ENCODE peak calls at places on chromosomes 12 and 14, in nine cellular contexts. One of them, this sample, is unnamed. For H3K36me3, the result is how much of the 10 kb centered on the place peaks cover.

GRCh38 chr12:32252199-32253073 is 145.8 kb downstream of the BICD1 start:
- DNase-seq in PC-3: no peak
- DNase-seq in pancreas: no peak
- DNase-seq in thoracic aorta: no peak
- DNase-seq in bronchial epithelial cell: no peak
- DNase-seq in cardiac muscle cell: no peak
- DNase-seq in ovary: no peak
- DNase-seq in HepG2: no peak
- DNase-seq in tibial artery: no peak
- DNase-seq in this sample: no peak

GRCh38 chr12:2613674-2614073 is 181.1 kb upstream of the FKBP4 start:
- DNase-seq in PC-3: peak
- DNase-seq in pancreas: no peak
- DNase-seq in thoracic aorta: peak
- DNase-seq in bronchial epithelial cell: peak
- DNase-seq in cardiac muscle cell: no peak
- DNase-seq in ovary: no peak
- DNase-seq in HepG2: no peak
- DNase-seq in tibial artery: peak
- DNase-seq in this sample: no peak

GRCh38 chr14:52871606-52872005 is 79.2 kb downstream of the FERMT2 start:
- DNase-seq in PC-3: peak
- DNase-seq in pancreas: no peak
- DNase-seq in thoracic aorta: no peak
- DNase-seq in bronchial epithelial cell: peak
- DNase-seq in cardiac muscle cell: no peak
- DNase-seq in ovary: no peak
- DNase-seq in HepG2: no peak
- DNase-seq in tibial artery: no peak
- DNase-seq in this sample: no peak

GRCh38 chr12:96242597-96242996 is 48.4 kb downstream of the ELK3 start:
- DNase-seq in PC-3: no peak
- DNase-seq in pancreas: no peak
- DNase-seq in thoracic aorta: no peak
- DNase-seq in bronchial epithelial cell: no peak
- DNase-seq in cardiac muscle cell: no peak
- DNase-seq in ovary: no peak
- DNase-seq in HepG2: no peak
- DNase-seq in tibial artery: no peak
- DNase-seq in this sample: no peak

GRCh38 chr14:102086346-102086971 is 385 bp downstream of the HSP90AA1 start:
- DNase-seq in PC-3: peak
- DNase-seq in pancreas: no peak
- DNase-seq in thoracic aorta: no peak
- DNase-seq in bronchial epithelial cell: peak
- DNase-seq in cardiac muscle cell: peak
- DNase-seq in ovary: peak
- DNase-seq in HepG2: no peak
- DNase-seq in tibial artery: peak
- DNase-seq in this sample: peak

GRCh38 chr14:93939304-93940229 is 12.4 kb downstream of the FAM181A start:
- DNase-seq in PC-3: peak
- DNase-seq in pancreas: peak
- DNase-seq in thoracic aorta: peak
- DNase-seq in bronchial epithelial cell: peak
- DNase-seq in cardiac muscle cell: peak
- DNase-seq in ovary: peak
- DNase-seq in HepG2: no peak
- DNase-seq in tibial artery: peak
- DNase-seq in this sample: peak

GRCh38 chr12:53231859-53232640 is at the start of gene RARG:
- DNase-seq in PC-3: peak
- DNase-seq in pancreas: no peak
- DNase-seq in thoracic aorta: peak
- DNase-seq in bronchial epithelial cell: peak
- DNase-seq in cardiac muscle cell: no peak
- DNase-seq in ovary: peak
- DNase-seq in HepG2: no peak
- DNase-seq in tibial artery: peak
- DNase-seq in this sample: peak

GRCh38 chr12:24901975-24902461 is 46.9 kb downstream of the BCAT1 start:
- DNase-seq in PC-3: no peak
- DNase-seq in pancreas: no peak
- DNase-seq in thoracic aorta: no peak
- DNase-seq in bronchial epithelial cell: no peak
- DNase-seq in cardiac muscle cell: peak
- DNase-seq in ovary: no peak
- DNase-seq in HepG2: no peak
- DNase-seq in tibial artery: no peak
- DNase-seq in this sample: no peak

GRCh38 chr12:99598785-99599184 is 48.8 kb upstream of the GARIN6 start:
- DNase-seq in PC-3: no peak
- DNase-seq in pancreas: no peak
- DNase-seq in thoracic aorta: no peak
- DNase-seq in bronchial epithelial cell: no peak
- DNase-seq in cardiac muscle cell: no peak
- DNase-seq in ovary: no peak
- DNase-seq in HepG2: no peak
- DNase-seq in tibial artery: no peak
- DNase-seq in this sample: no peak

GRCh38 chr14:76080009-76080408 is 71.7 kb upstream of the GPATCH2L start:
- DNase-seq in PC-3: no peak
- DNase-seq in pancreas: no peak
- DNase-seq in thoracic aorta: no peak
- DNase-seq in bronchial epithelial cell: no peak
- DNase-seq in cardiac muscle cell: no peak
- DNase-seq in ovary: no peak
- DNase-seq in HepG2: no peak
- DNase-seq in tibial artery: no peak
- DNase-seq in this sample: no peak

GRCh38 chr12:113577464-113578121 is 105.9 kb upstream of the LHX5 start:
- DNase-seq in PC-3: no peak
- DNase-seq in pancreas: no peak
- DNase-seq in thoracic aorta: no peak
- DNase-seq in bronchial epithelial cell: no peak
- DNase-seq in cardiac muscle cell: no peak
- DNase-seq in ovary: no peak
- DNase-seq in HepG2: no peak
- DNase-seq in tibial artery: no peak
- DNase-seq in this sample: no peak

GRCh38 chr14:35285991-35286564 is 6.1 kb upstream of the PSMA6 start:
- DNase-seq in PC-3: no peak
- DNase-seq in pancreas: no peak
- DNase-seq in thoracic aorta: no peak
- DNase-seq in bronchial epithelial cell: no peak
- DNase-seq in cardiac muscle cell: no peak
- DNase-seq in ovary: no peak
- DNase-seq in HepG2: no peak
- DNase-seq in tibial artery: no peak
- DNase-seq in this sample: no peak
- H3K4me3 ChIP-seq in PC-3: no peak
- H3K4me3 ChIP-seq in pancreas: no peak
- H3K4me3 ChIP-seq in thoracic aorta: no peak
- H3K4me3 ChIP-seq in bronchial epithelial cell: no peak
- H3K4me3 ChIP-seq in cardiac muscle cell: no peak
- H3K4me3 ChIP-seq in ovary: no peak
- H3K4me3 ChIP-seq in HepG2: no peak
- H3K4me3 ChIP-seq in tibial artery: no peak
- H3K4me3 ChIP-seq in this sample: no peak

GRCh38 chr12:51890511-51891171 is 2.7 kb downstream of the ANKRD33 start:
- DNase-seq in PC-3: no peak
- DNase-seq in pancreas: peak
- DNase-seq in thoracic aorta: no peak
- DNase-seq in bronchial epithelial cell: no peak
- DNase-seq in cardiac muscle cell: no peak
- DNase-seq in ovary: no peak
- DNase-seq in HepG2: no peak
- DNase-seq in tibial artery: no peak
- DNase-seq in this sample: peak
- TF ChIP-seq CTCF in PC-3: no peak
- TF ChIP-seq CTCF in pancreas: no peak
- TF ChIP-seq CTCF in thoracic aorta: no peak
- TF ChIP-seq CTCF in bronchial epithelial cell: no peak
- TF ChIP-seq CTCF in cardiac muscle cell: no peak
- TF ChIP-seq CTCF in ovary: no peak
- TF ChIP-seq CTCF in HepG2: no peak
- TF ChIP-seq CTCF in tibial artery: no peak
- TF ChIP-seq CTCF in this sample: no peak

GRCh38 chr12:9091933-9092598 is 23.7 kb downstream of the A2M start:
- DNase-seq in PC-3: no peak
- DNase-seq in pancreas: no peak
- DNase-seq in thoracic aorta: no peak
- DNase-seq in bronchial epithelial cell: no peak
- DNase-seq in cardiac muscle cell: no peak
- DNase-seq in ovary: no peak
- DNase-seq in HepG2: no peak
- DNase-seq in tibial artery: no peak
- DNase-seq in this sample: no peak
- H3K36me3 ChIP-seq in PC-3: under half
- H3K36me3 ChIP-seq in pancreas: under half
- H3K36me3 ChIP-seq in thoracic aorta: half or more
- H3K36me3 ChIP-seq in bronchial epithelial cell: under half
- H3K36me3 ChIP-seq in cardiac muscle cell: under half
- H3K36me3 ChIP-seq in ovary: under half
- H3K36me3 ChIP-seq in HepG2: half or more
- H3K36me3 ChIP-seq in tibial artery: half or more
- H3K36me3 ChIP-seq in this sample: under half

GRCh38 chr12:6430124-6430989 is 14.4 kb upstream of the CD27 start:
- DNase-seq in PC-3: peak
- DNase-seq in pancreas: no peak
- DNase-seq in thoracic aorta: peak
- DNase-seq in bronchial epithelial cell: peak
- DNase-seq in cardiac muscle cell: no peak
- DNase-seq in ovary: peak
- DNase-seq in HepG2: peak
- DNase-seq in tibial artery: peak
- DNase-seq in this sample: peak
- H3K4me3 ChIP-seq in PC-3: peak
- H3K4me3 ChIP-seq in pancreas: no peak
- H3K4me3 ChIP-seq in thoracic aorta: peak
- H3K4me3 ChIP-seq in bronchial epithelial cell: no peak
- H3K4me3 ChIP-seq in cardiac muscle cell: no peak
- H3K4me3 ChIP-seq in ovary: peak
- H3K4me3 ChIP-seq in HepG2: peak
- H3K4me3 ChIP-seq in tibial artery: peak
- H3K4me3 ChIP-seq in this sample: no peak

GRCh38 chr12:94101902-94102660 is 46.3 kb upstream of the PLXNC1 start:
- DNase-seq in PC-3: peak
- DNase-seq in pancreas: peak
- DNase-seq in thoracic aorta: peak
- DNase-seq in bronchial epithelial cell: peak
- DNase-seq in cardiac muscle cell: peak
- DNase-seq in ovary: peak
- DNase-seq in HepG2: peak
- DNase-seq in tibial artery: peak
- DNase-seq in this sample: peak
- TF ChIP-seq CTCF in PC-3: peak
- TF ChIP-seq CTCF in pancreas: peak
- TF ChIP-seq CTCF in thoracic aorta: peak
- TF ChIP-seq CTCF in bronchial epithelial cell: peak
- TF ChIP-seq CTCF in cardiac muscle cell: peak
- TF ChIP-seq CTCF in ovary: peak
- TF ChIP-seq CTCF in HepG2: peak
- TF ChIP-seq CTCF in tibial artery: peak
- TF ChIP-seq CTCF in this sample: peak

GRCh38 chr12:103975368-103975767 is 9.7 kb downstream of the TDG start:
- DNase-seq in PC-3: no peak
- DNase-seq in pancreas: no peak
- DNase-seq in thoracic aorta: no peak
- DNase-seq in bronchial epithelial cell: no peak
- DNase-seq in cardiac muscle cell: no peak
- DNase-seq in ovary: no peak
- DNase-seq in HepG2: no peak
- DNase-seq in tibial artery: no peak
- DNase-seq in this sample: no peak
- H3K36me3 ChIP-seq in PC-3: under half
- H3K36me3 ChIP-seq in pancreas: under half
- H3K36me3 ChIP-seq in thoracic aorta: under half
- H3K36me3 ChIP-seq in bronchial epithelial cell: under half
- H3K36me3 ChIP-seq in cardiac muscle cell: under half
- H3K36me3 ChIP-seq in ovary: under half
- H3K36me3 ChIP-seq in HepG2: under half
- H3K36me3 ChIP-seq in tibial artery: under half
- H3K36me3 ChIP-seq in this sample: under half

GRCh38 chr14:95156153-95156764 is 1.1 kb downstream of the DICER1 start:
- DNase-seq in PC-3: peak
- DNase-seq in pancreas: no peak
- DNase-seq in thoracic aorta: no peak
- DNase-seq in bronchial epithelial cell: peak
- DNase-seq in cardiac muscle cell: peak
- DNase-seq in ovary: no peak
- DNase-seq in HepG2: no peak
- DNase-seq in tibial artery: no peak
- DNase-seq in this sample: no peak

GRCh38 chr14:95157987-95158712 is 821 bp upstream of the DICER1 start:
- DNase-seq in PC-3: peak
- DNase-seq in pancreas: no peak
- DNase-seq in thoracic aorta: no peak
- DNase-seq in bronchial epithelial cell: no peak
- DNase-seq in cardiac muscle cell: no peak
- DNase-seq in ovary: peak
- DNase-seq in HepG2: peak
- DNase-seq in tibial artery: no peak
- DNase-seq in this sample: no peak

GRCh38 chr14:95156765-95157194 is 549 bp downstream of the DICER1 start:
- DNase-seq in PC-3: peak
- DNase-seq in pancreas: peak
- DNase-seq in thoracic aorta: no peak
- DNase-seq in bronchial epithelial cell: no peak
- DNase-seq in cardiac muscle cell: peak
- DNase-seq in ovary: peak
- DNase-seq in HepG2: peak
- DNase-seq in tibial artery: peak
- DNase-seq in this sample: peak

GRCh38 chr14:95155044-95155443 is 2.3 kb downstream of the DICER1 start:
- DNase-seq in PC-3: no peak
- DNase-seq in pancreas: no peak
- DNase-seq in thoracic aorta: no peak
- DNase-seq in bronchial epithelial cell: no peak
- DNase-seq in cardiac muscle cell: no peak
- DNase-seq in ovary: no peak
- DNase-seq in HepG2: no peak
- DNase-seq in tibial artery: no peak
- DNase-seq in this sample: no peak

GRCh38 chr14:95157195-95157986 is at the start of gene DICER1:
- DNase-seq in PC-3: peak
- DNase-seq in pancreas: peak
- DNase-seq in thoracic aorta: peak
- DNase-seq in bronchial epithelial cell: peak
- DNase-seq in cardiac muscle cell: peak
- DNase-seq in ovary: peak
- DNase-seq in HepG2: peak
- DNase-seq in tibial artery: peak
- DNase-seq in this sample: peak
- H3K4me3 ChIP-seq in PC-3: peak
- H3K4me3 ChIP-seq in pancreas: peak
- H3K4me3 ChIP-seq in thoracic aorta: peak
- H3K4me3 ChIP-seq in bronchial epithelial cell: peak
- H3K4me3 ChIP-seq in cardiac muscle cell: peak
- H3K4me3 ChIP-seq in ovary: peak
- H3K4me3 ChIP-seq in HepG2: peak
- H3K4me3 ChIP-seq in tibial artery: peak
- H3K4me3 ChIP-seq in this sample: peak

This sample was measured in mucosa of descending colon.